ENCODE peak calls at places on chromosomes 16 and 17, in eight cellular contexts. D, K, Z, G, L, R, V and S are unnamed samples.

GRCh38 chr17:77836557-77837041 is 121.9 kb upstream of the TNRC6C start:
- DNase-seq in D (no peak), K (no peak), Z (peak), G (peak), L (no peak), R (no peak), V (no peak), S (peak)

GRCh38 chr16:73042807-73043206 is 5.1 kb downstream of the ZFHX3 start:
- DNase-seq in D (no peak), K (no peak), Z (no peak), G (no peak), L (no peak), R (no peak), V (no peak), S (no peak)

GRCh38 chr17:83201206-83202001 is 122.0 kb downstream of the METRNL start:
- DNase-seq in D (no peak), K (no peak), Z (no peak), G (no peak), L (peak), R (no peak), V (no peak), S (peak)

GRCh38 chr16:3066440-3066748 is 954 bp downstream of the IL32 start:
- DNase-seq in D (no peak), K (no peak), Z (no peak), G (no peak), L (no peak), R (no peak), V (no peak), S (peak)

GRCh38 chr17:42312285-42313130 is 24.2 kb downstream of the STAT5A start:
- DNase-seq in D (peak), K (peak), Z (peak), G (peak), L (peak), R (peak), V (peak), S (peak)

GRCh38 chr17:79646721-79647455 is 36.0 kb upstream of the RBFOX3 start:
- DNase-seq in D (peak), K (no peak), Z (no peak), G (no peak), L (no peak), R (no peak), V (no peak), S (no peak)

GRCh38 chr16:56041556-56042140 is 149.6 kb upstream of the GNAO1 start:
- DNase-seq in D (peak), K (peak), Z (peak), G (peak), L (peak), R (no peak), V (peak), S (no peak)

GRCh38 chr17:42577140-42577531 is 393 bp downstream of the PSMC3IP start:
- DNase-seq in D (no peak), K (no peak), Z (peak), G (no peak), L (no peak), R (no peak), V (no peak), S (peak)

GRCh38 chr17:63075969-63076368 is 109.9 kb downstream of the TANC2 start:
- DNase-seq in D (no peak), K (no peak), Z (no peak), G (peak), L (no peak), R (no peak), V (no peak), S (no peak)

GRCh38 chr16:70018254-70018653 is 67.1 kb downstream of the CLEC18A start:
- DNase-seq in D (no peak), K (no peak), Z (peak), G (peak), L (no peak), R (no peak), V (peak), S (peak)

GRCh38 chr17:8337802-8338744 is 1.6 kb upstream of the ODF4 start:
- DNase-seq in D (no peak), K (no peak), Z (no peak), G (no peak), L (no peak), R (no peak), V (peak), S (no peak)

GRCh38 chr16:54356391-54356790 is 69.8 kb upstream of the IRX3 start:
- DNase-seq in D (no peak), K (no peak), Z (peak), G (no peak), L (no peak), R (no peak), V (no peak), S (peak)

GRCh38 chr16:85462405-85463227 is 150.5 kb upstream of the GSE1 start:
- DNase-seq in D (no peak), K (no peak), Z (no peak), G (peak), L (no peak), R (no peak), V (peak), S (no peak)

GRCh38 chr16:83791916-83792315 is 15.9 kb upstream of the HSBP1 start:
- DNase-seq in D (no peak), K (no peak), Z (no peak), G (no peak), L (no peak), R (no peak), V (no peak), S (no peak)

GRCh38 chr16:81432899-81433560 is 11.6 kb upstream of the CMIP start:
- DNase-seq in D (no peak), K (no peak), Z (no peak), G (no peak), L (no peak), R (no peak), V (no peak), S (no peak)

GRCh38 chr17:48483471-48484131 is 47.2 kb downstream of the HOXB1 start:
- DNase-seq in D (no peak), K (no peak), Z (peak), G (peak), L (no peak), R (no peak), V (no peak), S (peak)

GRCh38 chr17:46264456-46265198 is 30.3 kb upstream of the LRRC37A start:
- DNase-seq in D (no peak), K (no peak), Z (peak), G (peak), L (no peak), R (no peak), V (no peak), S (peak)

GRCh38 chr17:42989146-42989545 is 8.8 kb downstream of the RUNDC1 start:
- DNase-seq in D (no peak), K (no peak), Z (peak), G (peak), L (no peak), R (no peak), V (no peak), S (peak)

GRCh38 chr16:53625221-53625620 is 78.4 kb downstream of the RPGRIP1L start:
- DNase-seq in D (no peak), K (no peak), Z (no peak), G (no peak), L (no peak), R (no peak), V (no peak), S (no peak)

GRCh38 chr17:6505425-6506142 is 50.8 kb downstream of the PITPNM3 start:
- DNase-seq in D (no peak), K (no peak), Z (peak), G (peak), L (no peak), R (no peak), V (no peak), S (no peak)

GRCh38 chr16:27779719-27780161 is 229.8 kb downstream of the KATNIP start:
- DNase-seq in D (peak), K (no peak), Z (peak), G (peak), L (no peak), R (peak), V (peak), S (peak)

GRCh38 chr17:55735784-55736405 is 13.2 kb upstream of the TMEM100 start:
- DNase-seq in D (no peak), K (peak), Z (peak), G (peak), L (no peak), R (no peak), V (peak), S (peak)

GRCh38 chr17:19370493-19370960 is 7.8 kb upstream of the MAPK7 start:
- DNase-seq in D (no peak), K (no peak), Z (peak), G (no peak), L (no peak), R (no peak), V (no peak), S (peak)